ENCODE peak calls at places on chromosomes 12 and 14, in six cellular contexts. One of them, this sample, is unnamed.

GRCh38 chr14:60311417-60311816 is 62.4 kb downstream of the PPM1A start:
- DNase-seq in osteoblast: no peak
- DNase-seq in WTC11: no peak
- DNase-seq in lung: no peak
- DNase-seq in hepatocyte: no peak
- DNase-seq in ovary: no peak
- DNase-seq in this sample: no peak

GRCh38 chr12:96526110-96526509 is 36.7 kb downstream of the CFAP54 start:
- DNase-seq in osteoblast: no peak
- DNase-seq in WTC11: no peak
- DNase-seq in lung: no peak
- DNase-seq in hepatocyte: no peak
- DNase-seq in ovary: no peak
- DNase-seq in this sample: no peak

GRCh38 chr12:3249081-3249800 is 172.1 kb downstream of the TSPAN9 start:
- DNase-seq in osteoblast: no peak
- DNase-seq in WTC11: no peak
- DNase-seq in lung: no peak
- DNase-seq in hepatocyte: no peak
- DNase-seq in ovary: no peak
- DNase-seq in this sample: no peak

GRCh38 chr12:117045175-117045997 is 53.8 kb downstream of the TESC start:
- DNase-seq in osteoblast: peak
- DNase-seq in WTC11: no peak
- DNase-seq in lung: no peak
- DNase-seq in hepatocyte: no peak
- DNase-seq in ovary: no peak
- DNase-seq in this sample: no peak

GRCh38 chr14:67710209-67710608 is 8.5 kb downstream of the RDH12 start:
- DNase-seq in osteoblast: no peak
- DNase-seq in WTC11: no peak
- DNase-seq in lung: no peak
- DNase-seq in hepatocyte: no peak
- DNase-seq in ovary: no peak
- DNase-seq in this sample: no peak

GRCh38 chr14:70822706-70823185 is 13.4 kb upstream of the MAP3K9 start:
- DNase-seq in osteoblast: peak
- DNase-seq in WTC11: peak
- DNase-seq in lung: no peak
- DNase-seq in hepatocyte: peak
- DNase-seq in ovary: peak
- DNase-seq in this sample: no peak

GRCh38 chr14:102089621-102090343 is 2.9 kb upstream of the HSP90AA1 start:
- DNase-seq in osteoblast: peak
- DNase-seq in WTC11: no peak
- DNase-seq in lung: peak
- DNase-seq in hepatocyte: no peak
- DNase-seq in ovary: no peak
- DNase-seq in this sample: no peak

GRCh38 chr14:93943052-93943451 is 15.9 kb downstream of the FAM181A start:
- DNase-seq in osteoblast: peak
- DNase-seq in WTC11: no peak
- DNase-seq in lung: no peak
- DNase-seq in hepatocyte: no peak
- DNase-seq in ovary: no peak
- DNase-seq in this sample: no peak

GRCh38 chr12:76480800-76481199 is 78.8 kb downstream of the OSBPL8 start:
- DNase-seq in osteoblast: no peak
- DNase-seq in WTC11: no peak
- DNase-seq in lung: no peak
- DNase-seq in hepatocyte: no peak
- DNase-seq in ovary: no peak
- DNase-seq in this sample: no peak

GRCh38 chr14:102316048-102316745 is 3.3 kb upstream of the ZNF839 start:
- DNase-seq in osteoblast: no peak
- DNase-seq in WTC11: no peak
- DNase-seq in lung: no peak
- DNase-seq in hepatocyte: peak
- DNase-seq in ovary: peak
- DNase-seq in this sample: no peak

GRCh38 chr12:102031852-102032251 is 29.9 kb downstream of the WASHC3 start:
- DNase-seq in osteoblast: no peak
- DNase-seq in WTC11: no peak
- DNase-seq in lung: no peak
- DNase-seq in hepatocyte: no peak
- DNase-seq in ovary: no peak
- DNase-seq in this sample: no peak

GRCh38 chr12:20497707-20498106 is 129.4 kb downstream of the PDE3A start:
- DNase-seq in osteoblast: no peak
- DNase-seq in WTC11: no peak
- DNase-seq in lung: no peak
- DNase-seq in hepatocyte: no peak
- DNase-seq in ovary: no peak
- DNase-seq in this sample: no peak

DNA sequence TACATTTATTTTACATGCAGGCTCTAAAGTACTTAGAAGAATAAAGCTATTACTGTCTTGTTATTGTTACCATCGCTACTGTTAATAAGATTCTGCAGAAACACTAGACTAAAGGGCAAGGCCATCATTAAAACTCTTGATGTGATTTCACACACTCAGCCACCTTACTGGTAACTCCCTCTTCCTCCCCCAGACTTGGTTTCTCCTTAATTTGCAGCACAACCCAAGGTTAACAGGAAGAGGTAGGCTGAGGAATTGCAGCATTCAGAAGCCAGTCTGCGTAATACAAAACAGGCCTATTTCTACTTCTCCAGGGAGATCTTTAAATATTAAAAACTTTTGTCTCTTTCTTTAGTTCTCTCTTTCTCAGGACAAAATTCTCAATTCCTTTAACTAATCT is 210.3 kb downstream of the BTG1 start:
- DNase-seq in osteoblast: no peak
- DNase-seq in WTC11: no peak
- DNase-seq in lung: no peak
- DNase-seq in hepatocyte: no peak
- DNase-seq in ovary: no peak
- DNase-seq in this sample: no peak
- TF ChIP-seq CTCF in osteoblast: no peak
- TF ChIP-seq CTCF in WTC11: no peak
- TF ChIP-seq CTCF in lung: no peak
- TF ChIP-seq CTCF in hepatocyte: no peak
- TF ChIP-seq CTCF in ovary: no peak
- TF ChIP-seq CTCF in this sample: no peak

DNA sequence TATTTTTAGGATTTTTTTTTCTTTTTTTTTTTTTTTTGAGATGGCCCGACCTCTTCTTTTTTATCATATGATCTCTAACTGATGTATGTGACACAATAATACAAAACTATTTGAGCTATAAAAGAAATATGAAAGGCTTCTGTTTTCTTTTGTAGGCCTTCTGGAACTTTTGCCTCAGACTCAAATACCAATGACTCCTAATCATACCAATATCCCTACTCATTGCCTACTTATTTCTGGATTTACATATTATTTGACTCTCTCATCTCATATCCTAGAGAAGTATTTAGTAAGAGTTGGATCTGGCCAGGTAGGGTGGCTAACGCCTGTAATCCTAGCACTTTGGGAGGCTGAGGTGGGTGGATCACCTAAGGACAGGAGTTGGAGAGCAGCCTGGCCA is 12.7 kb upstream of the WDR89 start:
- DNase-seq in osteoblast: no peak
- DNase-seq in WTC11: no peak
- DNase-seq in lung: no peak
- DNase-seq in hepatocyte: no peak
- DNase-seq in ovary: no peak
- DNase-seq in this sample: no peak
- TF ChIP-seq CTCF in osteoblast: no peak
- TF ChIP-seq CTCF in WTC11: no peak
- TF ChIP-seq CTCF in lung: no peak
- TF ChIP-seq CTCF in hepatocyte: no peak
- TF ChIP-seq CTCF in ovary: no peak
- TF ChIP-seq CTCF in this sample: no peak

DNA sequence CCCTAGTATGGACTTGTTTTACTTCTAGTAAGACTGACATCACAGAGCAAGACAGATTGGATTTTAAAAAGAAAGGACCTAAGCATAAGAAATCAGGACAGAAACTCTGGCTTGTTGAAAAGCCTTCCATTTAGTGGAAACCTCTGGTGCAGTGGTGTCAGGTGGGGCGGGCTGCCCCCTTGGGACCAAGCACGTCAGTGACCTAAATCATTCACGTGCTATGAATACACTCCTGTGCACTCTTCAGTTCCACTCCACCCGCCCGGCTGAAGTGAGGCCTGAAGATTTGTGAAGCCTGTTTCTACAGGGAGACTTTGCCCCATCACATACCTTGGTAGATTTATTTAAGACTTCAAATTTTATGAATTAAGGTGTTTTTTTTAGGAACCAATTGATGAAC is 58.2 kb upstream of the STRN3 start:
- DNase-seq in osteoblast: no peak
- DNase-seq in WTC11: no peak
- DNase-seq in lung: no peak
- DNase-seq in hepatocyte: no peak
- DNase-seq in ovary: no peak
- DNase-seq in this sample: no peak
- TF ChIP-seq CTCF in osteoblast: no peak
- TF ChIP-seq CTCF in WTC11: no peak
- TF ChIP-seq CTCF in lung: no peak
- TF ChIP-seq CTCF in hepatocyte: no peak
- TF ChIP-seq CTCF in ovary: no peak
- TF ChIP-seq CTCF in this sample: no peak

GRCh38 chr12:109611223-109611622 is 37.6 kb downstream of the MVK start:
- DNase-seq in osteoblast: peak
- DNase-seq in WTC11: no peak
- DNase-seq in lung: no peak
- DNase-seq in hepatocyte: no peak
- DNase-seq in ovary: no peak
- DNase-seq in this sample: no peak
- TF ChIP-seq CTCF in osteoblast: no peak
- TF ChIP-seq CTCF in WTC11: no peak
- TF ChIP-seq CTCF in lung: no peak
- TF ChIP-seq CTCF in hepatocyte: no peak
- TF ChIP-seq CTCF in ovary: no peak
- TF ChIP-seq CTCF in this sample: no peak